ENCODE peak calls at places on chromosome 5, in five cellular contexts. M is K562, F is H1, X is GM12878, Q is HepG2. A is an unnamed sample.

GRCh38 chr5:140219068-140219971 is 44.3 kb downstream of the CYSTM1 start:
- DNase-seq in F (no peak), Q (peak), M (no peak), X (no peak), A (no peak)

GRCh38 chr5:160211352-160211751 is 18.0 kb upstream of the FABP6 start:
- DNase-seq in Q (no peak), M (no peak), F (no peak), X (no peak), A (no peak)

GRCh38 chr5:67672633-67673032 is 476.0 kb upstream of the CD180 start:
- DNase-seq in X (no peak), M (no peak), F (no peak), Q (no peak), A (no peak)

GRCh38 chr5:1551913-1552312 is 28.2 kb upstream of the LPCAT1 start:
- DNase-seq in F (no peak), X (no peak), M (no peak), Q (no peak), A (no peak)

GRCh38 chr5:72597456-72597948 is 90.3 kb upstream of the ZNF366 start:
- DNase-seq in Q (no peak), X (no peak), M (peak), F (no peak), A (no peak)

GRCh38 chr5:44454002-44454401 is 64.8 kb upstream of the FGF10 start:
- DNase-seq in F (no peak), M (no peak), X (no peak), Q (no peak), A (no peak)

GRCh38 chr5:154220625-154221024 is 30.1 kb downstream of the GALNT10 start:
- DNase-seq in M (no peak), Q (no peak), X (no peak), F (no peak), A (peak)

GRCh38 chr5:174446988-174447387 is 277.4 kb upstream of the MSX2 start:
- DNase-seq in Q (no peak), X (no peak), M (no peak), F (no peak), A (no peak)

GRCh38 chr5:169291877-169292276 is 9.1 kb downstream of the SLIT3 start:
- DNase-seq in Q (no peak), X (no peak), M (no peak), F (no peak), A (no peak)

GRCh38 chr5:157740211-157740610 is 3.3 kb upstream of the LSM11 start:
- DNase-seq in F (peak), Q (peak), X (no peak), M (peak), A (peak)

GRCh38 chr5:169024426-169024825 is 276.5 kb downstream of the SLIT3 start:
- DNase-seq in F (no peak), M (no peak), Q (no peak), X (no peak), A (no peak)

GRCh38 chr5:142048272-142048671 is 35.4 kb upstream of the GNPDA1 start:
- DNase-seq in X (no peak), F (no peak), M (no peak), Q (no peak), A (no peak)

GRCh38 chr5:14457475-14457874 is 124.1 kb upstream of the OTULINL start:
- DNase-seq in M (no peak), Q (no peak), F (no peak), X (no peak), A (no peak)
- TF ChIP-seq SRF in M (no peak), Q (no peak), F (no peak), X (no peak), A (no peak)

GRCh38 chr5:110086658-110087388 is 397.1 kb downstream of the MAN2A1 start:
- DNase-seq in F (no peak), Q (no peak), M (no peak), X (no peak), A (no peak)
- TF ChIP-seq SRF in F (no peak), Q (no peak), M (no peak), X (no peak), A (no peak)

GRCh38 chr5:54672867-54673266 is 155.3 kb downstream of the SNX18 start:
- DNase-seq in M (no peak), X (no peak), F (no peak), Q (no peak), A (no peak)

GRCh38 chr5:54673523-54674225 is 156.1 kb downstream of the SNX18 start:
- DNase-seq in F (no peak), M (no peak), Q (no peak), X (peak), A (no peak)

GRCh38 chr5:54669285-54669684 is 151.7 kb downstream of the SNX18 start:
- DNase-seq in X (no peak), F (no peak), Q (no peak), M (no peak), A (no peak)

GRCh38 chr5:54669845-54670635 is 152.5 kb downstream of the SNX18 start:
- DNase-seq in M (no peak), X (no peak), Q (no peak), F (no peak), A (no peak)

DNA sequence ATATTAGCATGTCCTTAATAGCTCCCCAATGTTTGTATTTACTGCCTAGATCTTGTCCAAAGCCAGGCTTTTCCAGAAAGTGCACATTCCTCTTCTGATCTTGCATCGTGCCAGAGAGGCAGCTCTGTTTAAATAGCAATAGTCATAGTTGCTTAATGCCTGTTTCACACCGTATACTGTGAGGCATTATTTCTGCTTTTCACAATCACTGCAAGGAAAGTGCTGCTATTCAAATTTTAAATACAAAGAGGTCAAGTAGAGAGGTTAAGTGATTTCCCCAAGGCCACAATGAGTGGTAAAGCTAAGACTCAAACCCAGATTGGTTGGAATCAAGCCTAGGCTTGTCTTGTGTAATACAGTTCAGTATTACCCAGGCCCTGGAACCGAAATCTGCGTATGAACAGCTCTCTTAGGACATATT is 153.6 kb downstream of the SNX18 start:
- DNase-seq in Q (no peak), X (no peak), F (no peak), M (no peak), A (no peak)
- TF ChIP-seq SRF in Q (no peak), X (no peak), F (no peak), M (no peak), A (no peak)

GRCh38 chr5:62112689-62113220 is 193.3 kb upstream of the KIF2A start:
- DNase-seq in X (no peak), F (no peak), Q (no peak), M (no peak), A (no peak)

GRCh38 chr5:62115009-62115408 is 191.0 kb upstream of the KIF2A start:
- DNase-seq in X (no peak), M (no peak), F (no peak), Q (no peak), A (no peak)

GRCh38 chr5:62111428-62111827 is 194.6 kb upstream of the KIF2A start:
- DNase-seq in X (no peak), F (no peak), M (no peak), Q (no peak), A (no peak)
- TF ChIP-seq SRF in X (no peak), F (no peak), M (no peak), Q (no peak), A (no peak)

DNA sequence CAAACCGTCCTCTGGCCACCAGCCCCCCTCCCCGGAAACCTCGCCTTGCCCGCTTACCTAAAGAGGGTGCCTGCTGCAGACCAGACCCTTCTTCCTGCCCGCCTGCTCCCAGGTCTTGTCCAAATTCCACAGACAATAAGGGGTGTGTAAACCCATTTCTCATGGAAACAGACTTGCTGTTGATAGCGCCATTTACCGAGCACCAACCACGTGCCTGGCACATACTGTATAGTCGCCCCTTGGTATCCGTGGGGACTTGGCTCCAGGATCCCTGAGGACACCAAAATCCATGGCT is 25.1 kb downstream of the CDHR2 start:
- DNase-seq in X (no peak), F (no peak), Q (no peak), M (no peak), A (no peak)
- TF ChIP-seq SRF in X (no peak), F (no peak), Q (no peak), M (no peak), A (no peak)

DNA sequence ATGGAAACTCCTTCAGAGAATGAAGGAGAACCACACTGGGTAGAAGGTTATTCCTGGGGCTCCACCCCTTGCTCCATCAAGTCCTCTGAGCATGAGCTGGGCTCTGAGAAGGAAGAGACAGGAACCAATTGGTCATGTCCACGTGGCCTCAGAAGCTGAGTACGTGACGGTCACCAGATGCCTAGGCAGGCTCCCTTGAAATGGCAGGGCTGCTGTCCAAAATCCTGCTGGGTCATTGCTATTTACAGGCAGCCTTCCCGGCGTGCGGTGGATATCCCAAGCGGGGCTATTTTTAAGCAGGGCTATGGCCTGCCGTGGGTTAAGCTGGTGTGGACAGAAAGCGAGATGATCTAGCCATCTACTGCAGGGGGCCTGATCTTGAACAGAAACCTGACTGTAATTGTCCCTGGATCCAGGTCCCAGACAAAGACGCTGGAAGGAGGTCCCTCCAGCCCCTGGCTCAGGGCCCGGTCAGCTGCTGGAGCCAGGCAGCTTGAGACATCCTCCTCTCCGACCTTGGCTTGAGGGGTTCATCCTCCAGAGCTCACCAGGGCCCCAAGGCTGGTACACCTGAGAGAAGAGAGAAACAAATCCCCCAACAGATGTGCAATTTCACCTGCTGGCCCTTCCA is 558 bp upstream of the CKMT2 start:
- DNase-seq in M (no peak), F (peak), Q (peak), X (no peak), A (no peak)
- TF ChIP-seq SRF in M (no peak), F (no peak), Q (no peak), X (no peak), A (no peak)

A was measured in HCT116.